ENCODE peak calls at places on chromosome 1, in six cellular contexts. P is neural progenitor cell, X is hepatocyte, T is OCI-LY7, M is GM23248, H is HCT116. A is an unnamed sample.

GRCh38 chr1:59692591-59692990 is 122.2 kb upstream of the HOOK1 start:
- DNase-seq in P (no peak), X (peak), T (no peak), M (peak), H (no peak), A (no peak)

GRCh38 chr1:33738976-33739375 is 124.9 kb upstream of the HMGB4 start:
- DNase-seq in P (no peak), X (no peak), T (no peak), M (no peak), H (no peak), A (no peak)

GRCh38 chr1:194908643-194909042 is 1699.6 kb downstream of the KCNT2 start:
- DNase-seq in P (no peak), X (no peak), T (no peak), M (no peak), H (no peak), A (no peak)

GRCh38 chr1:45617618-45618017 is 6.2 kb downstream of the CCDC17 start:
- DNase-seq in P (no peak), X (no peak), T (no peak), M (peak), H (no peak), A (no peak)

GRCh38 chr1:53125623-53126360 is 16.6 kb downstream of the SLC1A7 start:
- DNase-seq in P (no peak), X (no peak), T (no peak), M (no peak), H (no peak), A (no peak)

GRCh38 chr1:203797948-203798347 is 2.5 kb downstream of the ZBED6 start:
- DNase-seq in P (no peak), X (peak), T (no peak), M (peak), H (no peak), A (no peak)

GRCh38 chr1:199684686-199685273 is 342.7 kb upstream of the NR5A2 start:
- DNase-seq in P (peak), X (peak), T (peak), M (peak), H (peak), A (peak)

GRCh38 chr1:158212315-158212714 is 31.6 kb downstream of the CD1D start:
- DNase-seq in P (peak), X (no peak), T (no peak), M (no peak), H (no peak), A (peak)

GRCh38 chr1:194279975-194280374 is 1093.6 kb upstream of the B3GALT2 start:
- DNase-seq in P (no peak), X (no peak), T (peak), M (no peak), H (no peak), A (no peak)

GRCh38 chr1:41980872-41981653 is 62.3 kb upstream of the HIVEP3 start:
- DNase-seq in P (no peak), X (no peak), T (no peak), M (no peak), H (no peak), A (peak)

GRCh38 chr1:26177182-26177684 is at the start of gene CNKSR1:
- DNase-seq in P (peak), X (peak), T (no peak), M (no peak), H (peak), A (peak)

DNA sequence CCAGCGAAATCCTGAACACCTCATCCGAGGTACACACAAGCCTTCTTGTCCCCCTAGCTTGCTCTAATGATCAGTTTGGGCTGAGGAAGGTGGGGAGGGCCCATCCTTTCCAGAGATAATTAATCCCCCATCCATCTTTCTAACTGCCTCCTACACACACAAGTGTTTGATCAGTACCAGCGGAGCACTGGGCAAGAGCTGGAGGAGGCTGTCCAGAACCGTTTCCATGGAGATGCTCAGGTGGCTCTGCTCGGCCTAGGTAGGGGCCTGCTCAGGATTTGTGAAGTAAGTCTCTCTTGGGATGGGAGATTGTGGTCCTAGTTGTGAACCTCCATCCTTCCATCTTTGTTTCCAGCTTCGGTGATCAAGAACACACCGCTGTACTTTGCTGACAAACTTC is 5.8 kb downstream of the ANXA9 start:
- DNase-seq in P (no peak), X (no peak), T (no peak), M (no peak), H (no peak), A (no peak)
- TF ChIP-seq EZH2phosphoT487 in P (no peak), X (no peak), T (no peak), M (no peak), H (no peak), A (no peak)

DNA sequence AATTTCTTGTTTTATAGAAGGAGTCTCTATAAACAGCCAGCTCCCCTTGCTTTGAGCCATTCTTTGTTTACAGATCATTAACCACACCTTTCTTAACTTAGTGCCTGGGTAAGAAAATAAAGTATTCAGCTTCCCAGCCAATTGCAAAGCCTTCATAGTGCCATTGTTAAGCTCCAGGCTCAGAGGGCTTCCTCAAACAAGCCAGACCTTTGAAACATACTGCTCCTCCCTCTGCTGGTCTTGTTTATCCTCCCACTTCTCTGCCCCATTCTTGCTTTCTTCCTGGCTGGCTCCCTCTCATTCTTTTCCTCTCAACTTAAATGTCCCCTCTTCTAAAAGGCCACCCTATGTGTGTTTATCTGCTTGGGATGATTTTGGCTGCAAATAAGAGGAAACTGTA is 319.4 kb upstream of the ST6GALNAC5 start:
- DNase-seq in P (peak), X (peak), T (no peak), M (no peak), H (no peak), A (peak)
- H3K4me3 ChIP-seq in P (no peak), X (no peak), T (no peak), M (no peak), H (no peak), A (no peak)

GRCh38 chr1:110255388-110255787 is 45.3 kb downstream of the KCNC4 start:
- DNase-seq in P (peak), X (no peak), T (peak), M (no peak), H (no peak), A (peak)
- TF ChIP-seq EZH2phosphoT487 in P (no peak), X (no peak), T (no peak), M (no peak), H (no peak), A (no peak)

DNA sequence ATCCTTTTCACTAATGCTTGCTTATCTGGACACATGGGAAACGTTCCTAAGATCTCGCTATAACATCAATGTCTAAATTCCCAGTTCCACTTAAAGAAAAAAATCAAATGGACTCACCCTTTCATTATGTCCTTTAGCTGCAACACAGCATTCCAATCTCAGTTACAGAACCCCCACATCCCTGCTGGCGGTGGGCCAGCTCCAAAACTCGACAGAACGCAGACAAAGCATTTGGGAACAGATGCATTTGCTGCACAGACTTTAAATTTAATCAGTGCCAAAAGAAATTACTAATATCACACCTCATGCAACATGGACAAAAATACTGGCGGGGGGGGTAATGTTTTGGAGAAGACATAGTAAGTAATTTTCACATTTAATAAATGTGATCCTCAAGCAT is 79.8 kb downstream of the TGFBR3 start:
- DNase-seq in P (no peak), X (no peak), T (no peak), M (no peak), H (no peak), A (no peak)
- H3K4me3 ChIP-seq in P (no peak), X (no peak), T (no peak), M (no peak), H (no peak), A (no peak)

GRCh38 chr1:79188371-79188770 is 181.8 kb upstream of the ADGRL4 start:
- DNase-seq in P (no peak), X (no peak), T (no peak), M (peak), H (no peak), A (no peak)
- TF ChIP-seq EZH2phosphoT487 in P (no peak), X (no peak), T (no peak), M (no peak), H (no peak), A (no peak)

DNA sequence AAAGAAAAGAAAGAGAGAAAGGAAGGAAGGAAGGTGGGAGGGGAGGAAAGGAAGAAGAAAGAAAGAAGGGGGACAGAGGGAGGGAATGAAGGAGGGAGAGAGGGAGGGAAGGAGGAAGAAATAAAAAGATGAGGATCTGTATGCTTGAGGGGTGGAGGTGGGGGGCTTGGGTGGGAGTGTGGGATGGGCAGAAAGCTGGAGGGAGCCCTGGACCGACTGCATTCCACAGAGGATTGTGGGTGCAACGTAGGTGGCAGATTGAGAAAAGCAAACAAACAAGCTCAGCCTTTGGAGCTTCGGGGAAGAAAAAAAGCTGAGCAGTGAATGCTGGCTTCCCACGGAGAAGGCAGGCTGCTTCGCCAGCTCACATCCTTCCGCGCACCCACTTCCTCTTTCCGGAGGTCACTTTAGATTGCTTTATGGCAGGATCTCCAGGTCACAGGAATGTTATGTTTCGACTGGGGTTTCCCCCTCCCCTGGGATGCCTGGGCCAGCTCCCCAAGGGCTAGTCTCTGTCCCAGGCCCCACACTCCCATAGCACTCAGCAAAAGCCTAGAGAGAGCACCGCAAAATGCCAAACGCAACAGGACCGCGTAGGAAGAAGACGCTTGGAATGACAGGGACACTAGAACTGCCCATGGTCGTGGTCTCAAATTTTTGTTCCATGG is 20.7 kb upstream of the LGALS8 start:
- DNase-seq in P (peak), X (peak), T (no peak), M (peak), H (peak), A (peak)
- H3K4me3 ChIP-seq in P (peak), X (no peak), T (no peak), M (peak), H (peak), A (peak)

DNA sequence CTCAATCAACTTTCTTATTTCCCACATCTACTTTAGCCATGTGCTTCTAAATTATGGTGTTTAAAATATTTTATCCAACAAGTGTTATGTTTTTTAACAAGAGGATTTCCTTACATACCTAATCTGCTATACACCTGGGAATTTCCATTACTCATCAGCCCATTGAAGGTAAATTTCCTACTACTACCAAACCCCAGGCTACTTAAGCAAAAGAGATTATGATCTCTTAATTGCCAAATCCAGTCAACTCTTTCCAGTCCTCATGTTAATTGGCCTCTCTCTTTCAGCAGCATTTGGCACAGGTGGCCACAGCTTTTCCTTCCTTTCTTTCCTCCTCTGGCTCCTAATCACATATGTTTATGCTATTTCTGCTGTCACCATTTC is 5.1 kb upstream of the C1orf162 start:
- DNase-seq in P (no peak), X (no peak), T (no peak), M (no peak), H (no peak), A (no peak)
- TF ChIP-seq EZH2phosphoT487 in P (no peak), X (no peak), T (no peak), M (no peak), H (no peak), A (no peak)

A was measured in GM23338.